ENCODE peak calls at places on chromosome X, in seven cellular contexts. R is naive thymus-derived CD8-positive, alpha-beta T cell; Z is GM12865; M is lower lobe of right lung; I is kidney tubule cell; A is activated CD4-positive, alpha-beta T cell treated with anti-CD3 and anti-CD28 coated beads for 24 hours; N is amniotic stem cell. O is an unnamed sample.

GRCh38 chrX:148905376-148905775 is 405.0 kb downstream of the AFF2 start:
- DNase-seq in R (no peak), Z (no peak), M (no peak), I (no peak), A (no peak), N (no peak), O (no peak)

GRCh38 chrX:119622356-119623232 is 16.4 kb upstream of the NKRF start:
- DNase-seq in R (no peak), Z (no peak), M (no peak), I (no peak), A (no peak), N (no peak), O (peak)

GRCh38 chrX:68343551-68343950 is 89.7 kb downstream of the OPHN1 start:
- DNase-seq in R (no peak), Z (no peak), M (no peak), I (no peak), A (no peak), N (no peak), O (no peak)

GRCh38 chrX:69318651-69319305 is 153.5 kb upstream of the PJA1 start:
- DNase-seq in R (no peak), Z (no peak), M (no peak), I (no peak), A (no peak), N (no peak), O (no peak)

GRCh38 chrX:55640854-55641253 is 17.7 kb downstream of the FOXR2 start:
- DNase-seq in R (no peak), Z (peak), M (no peak), I (no peak), A (no peak), N (no peak), O (no peak)

GRCh38 chrX:8607326-8607725 is 124.6 kb downstream of the ANOS1 start:
- DNase-seq in R (no peak), Z (no peak), M (no peak), I (peak), A (no peak), N (no peak), O (no peak)

GRCh38 chrX:129768186-129768585 is 11.6 kb upstream of the SASH3 start:
- DNase-seq in R (no peak), Z (no peak), M (no peak), I (no peak), A (no peak), N (no peak), O (no peak)

GRCh38 chrX:129636175-129636681 is 18.5 kb downstream of the APLN start:
- DNase-seq in R (no peak), Z (no peak), M (no peak), I (peak), A (no peak), N (no peak), O (no peak)

GRCh38 chrX:107360788-107361360 is 88.6 kb upstream of the FRMPD3 start:
- DNase-seq in R (no peak), Z (no peak), M (no peak), I (no peak), A (no peak), N (no peak), O (no peak)

GRCh38 chrX:16250296-16250695 is 83.0 kb downstream of the MAGEB17 start:
- DNase-seq in R (no peak), Z (no peak), M (no peak), I (no peak), A (no peak), N (no peak), O (no peak)

GRCh38 chrX:107205770-107206696 is at the start of the genes DNAAF6 and NUP62CL:
- DNase-seq in R (peak), Z (peak), M (peak), I (peak), A (peak), N (no peak), O (peak)

GRCh38 chrX:13092455-13092941 is 48.1 kb upstream of the FAM9C start:
- DNase-seq in R (peak), Z (peak), M (peak), I (no peak), A (peak), N (no peak), O (peak)

GRCh38 chrX:53133400-53133799 is 39.5 kb downstream of the KANTR start:
- DNase-seq in R (no peak), Z (no peak), M (no peak), I (no peak), A (no peak), N (no peak), O (no peak)

GRCh38 chrX:28843817-28844216 is 256.6 kb downstream of the IL1RAPL1 start:
- DNase-seq in R (no peak), Z (no peak), M (no peak), I (no peak), A (no peak), N (no peak), O (no peak)

GRCh38 chrX:108224727-108225455 is 133.3 kb downstream of the ATG4A start:
- DNase-seq in R (no peak), Z (peak), M (no peak), I (peak), A (no peak), N (no peak), O (no peak)

GRCh38 chrX:152157042-152157441 is 18.7 kb upstream of the MAGEA10 start:
- DNase-seq in R (no peak), Z (no peak), M (no peak), I (no peak), A (no peak), N (no peak), O (no peak)

GRCh38 chrX:153446636-153446936 is 730 bp upstream of the TREX2 start:
- DNase-seq in R (no peak), Z (no peak), M (no peak), I (no peak), A (no peak), N (no peak), O (no peak)

GRCh38 chrX:31384471-31384870 is 312.6 kb upstream of the FTHL17 start:
- DNase-seq in R (no peak), Z (no peak), M (no peak), I (no peak), A (no peak), N (no peak), O (no peak)

GRCh38 chrX:55908685-55909212 is 191.2 kb downstream of the RRAGB start:
- DNase-seq in R (no peak), Z (peak), M (no peak), I (peak), A (no peak), N (no peak), O (no peak)

GRCh38 chrX:150199803-150200202 is 163.3 kb upstream of the MAMLD1 start:
- DNase-seq in R (no peak), Z (no peak), M (no peak), I (no peak), A (no peak), N (no peak), O (no peak)

GRCh38 chrX:118254611-118255010 is 91.3 kb upstream of the WDR44 start:
- DNase-seq in R (no peak), Z (peak), M (no peak), I (peak), A (peak), N (peak), O (no peak)

GRCh38 chrX:90617710-90618325 is 696.1 kb downstream of the TGIF2LX start:
- DNase-seq in R (no peak), Z (no peak), M (no peak), I (no peak), A (no peak), N (no peak), O (no peak)

GRCh38 chrX:106932492-106932923 is 12.3 kb downstream of the CLDN2 start:
- DNase-seq in R (no peak), Z (no peak), M (no peak), I (peak), A (no peak), N (no peak), O (no peak)

GRCh38 chrX:134761788-134762187 is 103.5 kb upstream of the PLAC1 start:
- DNase-seq in R (no peak), Z (peak), M (no peak), I (peak), A (no peak), N (no peak), O (no peak)

GRCh38 chrX:15911729-15912550 is 57.3 kb upstream of the AP1S2 start:
- DNase-seq in R (no peak), Z (peak), M (no peak), I (no peak), A (no peak), N (no peak), O (no peak)

GRCh38 chrX:69152398-69152797 is 12.9 kb downstream of the PJA1 start:
- DNase-seq in R (no peak), Z (no peak), M (peak), I (peak), A (no peak), N (no peak), O (peak)

GRCh38 chrX:142089193-142089592 is 115.9 kb downstream of the MAGEC2 start:
- DNase-seq in R (no peak), Z (no peak), M (no peak), I (peak), A (no peak), N (no peak), O (no peak)

GRCh38 chrX:153873282-153874090 is 12.5 kb downstream of the L1CAM start:
- DNase-seq in R (no peak), Z (no peak), M (no peak), I (no peak), A (no peak), N (no peak), O (no peak)

GRCh38 chrX:10030570-10030969 is 63.4 kb downstream of the CLDN34 start:
- DNase-seq in R (no peak), Z (no peak), M (no peak), I (peak), A (no peak), N (no peak), O (no peak)

GRCh38 chrX:41759817-41760216 is 35.8 kb downstream of the GPR82 start:
- DNase-seq in R (no peak), Z (peak), M (no peak), I (peak), A (no peak), N (no peak), O (no peak)

GRCh38 chrX:134601240-134601639 is 57.0 kb downstream of the PLAC1 start:
- DNase-seq in R (no peak), Z (no peak), M (no peak), I (no peak), A (no peak), N (no peak), O (no peak)

GRCh38 chrX:17680732-17681413 is 56.4 kb upstream of the SCML1 start:
- DNase-seq in R (no peak), Z (no peak), M (no peak), I (peak), A (no peak), N (no peak), O (no peak)

GRCh38 chrX:112614640-112615039 is 65.1 kb downstream of the LHFPL1 start:
- DNase-seq in R (no peak), Z (no peak), M (no peak), I (peak), A (no peak), N (no peak), O (no peak)

GRCh38 chrX:38887222-38887621 is 86.0 kb downstream of the MID1IP1 start:
- DNase-seq in R (no peak), Z (no peak), M (no peak), I (no peak), A (no peak), N (no peak), O (no peak)

GRCh38 chrX:12115377-12115776 is 22.9 kb upstream of the FRMPD4 start:
- DNase-seq in R (no peak), Z (no peak), M (no peak), I (peak), A (no peak), N (no peak), O (no peak)

GRCh38 chrX:151476597-151476996 is 79.6 kb downstream of the VMA21 start:
- DNase-seq in R (no peak), Z (no peak), M (no peak), I (no peak), A (no peak), N (no peak), O (no peak)

GRCh38 chrX:72021975-72022374 is 109.7 kb downstream of the RTL5 start:
- DNase-seq in R (no peak), Z (peak), M (no peak), I (no peak), A (no peak), N (no peak), O (no peak)